ENCODE peak calls at places on chromosomes 6 and 20, in seven cellular contexts. J is retinal pigment epithelial cell, R is M059J, T is SJSA1, V is HFFc6, W is NCI-H446, S is spleen. A is an unnamed sample.

GRCh38 chr6:28589234-28589951 is 63.7 kb downstream of the GPX5 start:
- DNase-seq in T (peak), J (peak), S (no peak), W (peak), V (peak), R (peak), A (peak)

GRCh38 chr6:43005844-43006243 is 7.9 kb downstream of the MEA1 start:
- DNase-seq in W (no peak), R (no peak), T (no peak), V (no peak), S (no peak), J (no peak), A (no peak)

GRCh38 chr20:6692566-6693168 is 74.8 kb upstream of the BMP2 start:
- DNase-seq in J (no peak), S (no peak), W (no peak), T (no peak), V (no peak), R (peak), A (no peak)

GRCh38 chr6:87174078-87174579 is 18.8 kb downstream of the ZNF292 start:
- DNase-seq in J (no peak), V (no peak), W (no peak), T (no peak), R (no peak), S (no peak), A (no peak)

GRCh38 chr6:1832844-1833787 is 223.4 kb downstream of the FOXC1 start:
- DNase-seq in J (no peak), V (peak), W (peak), R (peak), S (no peak), T (peak), A (no peak)

GRCh38 chr20:36017034-36017951 is 48.9 kb downstream of the CNBD2 start:
- DNase-seq in R (peak), T (peak), S (peak), W (no peak), V (peak), J (peak), A (no peak)

GRCh38 chr6:150025201-150025917 is at the start of gene RAET1L:
- DNase-seq in R (peak), T (peak), W (no peak), J (no peak), S (no peak), V (peak), A (no peak)

GRCh38 chr20:62860391-62860923 is 1.2 kb downstream of the TCFL5 start:
- DNase-seq in R (peak), W (no peak), S (peak), T (no peak), J (no peak), V (peak), A (peak)

A was measured in pons.